ENCODE peak calls at places on chromosomes 7 and 10, in seven cellular contexts. D, P, X, F, Q, L and R are unnamed samples.

GRCh38 chr7:4045450-4045849 is 636.6 kb upstream of the FOXK1 start:
- DNase-seq in D (no peak), P (no peak), X (no peak), F (no peak), Q (no peak), L (no peak), R (no peak)

GRCh38 chr7:146053492-146053891 is 63.1 kb upstream of the CNTNAP2 start:
- DNase-seq in D (no peak), P (no peak), X (no peak), F (no peak), Q (no peak), L (no peak), R (no peak)

GRCh38 chr7:7148799-7149481 is 33.4 kb upstream of the C1GALT1 start:
- DNase-seq in D (peak), P (no peak), X (no peak), F (no peak), Q (no peak), L (no peak), R (no peak)

GRCh38 chr10:61081331-61081730 is 137.3 kb upstream of the RHOBTB1 start:
- DNase-seq in D (no peak), P (no peak), X (no peak), F (no peak), Q (no peak), L (no peak), R (no peak)

GRCh38 chr7:148735141-148735540 is 36.4 kb downstream of the CUL1 start:
- DNase-seq in D (no peak), P (no peak), X (no peak), F (no peak), Q (no peak), L (no peak), R (no peak)

GRCh38 chr10:15990523-15991129 is 130.3 kb upstream of the MINDY3 start:
- DNase-seq in D (no peak), P (no peak), X (no peak), F (no peak), Q (no peak), L (no peak), R (no peak)

GRCh38 chr7:107788662-107789061 is 14.4 kb downstream of the SLC26A3 start:
- DNase-seq in D (no peak), P (no peak), X (no peak), F (no peak), Q (no peak), L (no peak), R (no peak)

GRCh38 chr10:101968286-101968685 is 87.7 kb downstream of the ARMH3 start:
- DNase-seq in D (no peak), P (no peak), X (no peak), F (no peak), Q (no peak), L (no peak), R (no peak)

GRCh38 chr10:101816375-101816773 is 1.9 kb downstream of the OGA start:
- DNase-seq in D (no peak), P (no peak), X (no peak), F (no peak), Q (no peak), L (no peak), R (peak)

GRCh38 chr10:124296121-124296812 is 122.5 kb downstream of the OAT start:
- DNase-seq in D (no peak), P (no peak), X (no peak), F (no peak), Q (no peak), L (peak), R (no peak)

GRCh38 chr10:78178940-78179339 is 145.3 kb downstream of the RPS24 start:
- DNase-seq in D (peak), P (no peak), X (no peak), F (no peak), Q (no peak), L (no peak), R (no peak)

GRCh38 chr7:138886501-138886917 is 88.5 kb upstream of the ATP6V0A4 start:
- DNase-seq in D (peak), P (peak), X (peak), F (peak), Q (peak), L (no peak), R (peak)

GRCh38 chr10:35384265-35384868 is 48.1 kb downstream of the CCNY start:
- DNase-seq in D (no peak), P (no peak), X (no peak), F (no peak), Q (no peak), L (no peak), R (no peak)

GRCh38 chr10:43402176-43402575 is 6.8 kb downstream of the HNRNPF start:
- DNase-seq in D (no peak), P (no peak), X (no peak), F (no peak), Q (no peak), L (no peak), R (no peak)

GRCh38 chr7:65475734-65476319 is 102.2 kb downstream of the ZNF92 start:
- DNase-seq in D (no peak), P (peak), X (no peak), F (peak), Q (no peak), L (no peak), R (no peak)

GRCh38 chr10:85604136-85604725 is 762.4 kb downstream of the GRID1 start:
- DNase-seq in D (no peak), P (no peak), X (no peak), F (no peak), Q (no peak), L (no peak), R (no peak)

GRCh38 chr7:127995157-127995865 is 35.9 kb downstream of the LRRC4 start:
- DNase-seq in D (peak), P (no peak), X (no peak), F (no peak), Q (no peak), L (no peak), R (no peak)

GRCh38 chr10:123318516-123318915 is 164.3 kb downstream of the BUB3 start:
- DNase-seq in D (no peak), P (no peak), X (no peak), F (no peak), Q (no peak), L (no peak), R (no peak)

GRCh38 chr7:47915066-47915976 is 32.9 kb downstream of the PKD1L1 start:
- DNase-seq in D (peak), P (no peak), X (no peak), F (no peak), Q (no peak), L (no peak), R (peak)

GRCh38 chr10:60578217-60578616 is 188.5 kb upstream of the ANK3 start:
- DNase-seq in D (no peak), P (no peak), X (no peak), F (no peak), Q (no peak), L (no peak), R (no peak)

GRCh38 chr10:44437837-44438752 is 53.2 kb upstream of the CXCL12 start:
- DNase-seq in D (no peak), P (no peak), X (no peak), F (no peak), Q (no peak), L (no peak), R (peak)

GRCh38 chr7:150631084-150631824 is 931 bp downstream of the GIMAP6 start:
- DNase-seq in D (no peak), P (peak), X (peak), F (peak), Q (no peak), L (no peak), R (no peak)

GRCh38 chr7:30950197-30950596 is 13.6 kb upstream of the GHRHR start:
- DNase-seq in D (no peak), P (no peak), X (no peak), F (no peak), Q (no peak), L (no peak), R (no peak)

GRCh38 chr7:38950309-38950708 is 27.4 kb upstream of the POU6F2 start:
- DNase-seq in D (no peak), P (no peak), X (no peak), F (no peak), Q (no peak), L (no peak), R (no peak)

GRCh38 chr7:2860627-2861133 is 16.6 kb upstream of the GNA12 start:
- DNase-seq in D (no peak), P (no peak), X (no peak), F (no peak), Q (no peak), L (no peak), R (no peak)

GRCh38 chr7:39691821-39692220 is 68.4 kb downstream of the RALA start:
- DNase-seq in D (no peak), P (no peak), X (no peak), F (no peak), Q (no peak), L (no peak), R (no peak)

GRCh38 chr10:13734151-13734550 is 147.4 kb downstream of the PRPF18 start:
- DNase-seq in D (no peak), P (no peak), X (no peak), F (no peak), Q (no peak), L (no peak), R (no peak)

GRCh38 chr10:62133618-62134017 is 135.0 kb downstream of the RTKN2 start:
- DNase-seq in D (no peak), P (no peak), X (no peak), F (no peak), Q (no peak), L (no peak), R (no peak)

GRCh38 chr7:10472115-10472514 is 501.6 kb upstream of the PHF14 start:
- DNase-seq in D (no peak), P (no peak), X (no peak), F (no peak), Q (no peak), L (no peak), R (no peak)

GRCh38 chr10:11546581-11546980 is 64.9 kb downstream of the USP6NL start:
- DNase-seq in D (peak), P (no peak), X (no peak), F (no peak), Q (no peak), L (no peak), R (no peak)

GRCh38 chr7:100612730-100613446 is 548 bp downstream of the MOSPD3 start:
- DNase-seq in D (no peak), P (no peak), X (peak), F (no peak), Q (no peak), L (no peak), R (no peak)

GRCh38 chr10:102247724-102248123 is 2.4 kb downstream of the GBF1 start:
- DNase-seq in D (peak), P (no peak), X (no peak), F (no peak), Q (no peak), L (no peak), R (no peak)

GRCh38 chr10:103333934-103334520 is 16.9 kb downstream of the PCGF6 start:
- DNase-seq in D (peak), P (no peak), X (no peak), F (no peak), Q (peak), L (no peak), R (peak)

GRCh38 chr10:31426425-31426824 is 107.4 kb downstream of the ZEB1 start:
- DNase-seq in D (peak), P (no peak), X (no peak), F (no peak), Q (peak), L (no peak), R (no peak)

GRCh38 chr7:30348083-30348560 is 63.7 kb downstream of the ZNRF2 start:
- DNase-seq in D (peak), P (peak), X (peak), F (peak), Q (peak), L (no peak), R (peak)

GRCh38 chr7:141945356-141945755 is 1.4 kb downstream of the CLEC5A start:
- DNase-seq in D (no peak), P (no peak), X (no peak), F (no peak), Q (peak), L (no peak), R (no peak)